ENCODE peak calls at places on chromosomes 3 and 15, in seven cellular contexts. One of them, this sample, is unnamed. For H3K4me1, the result is how much of the 10 kb centered on the place peaks cover.

GRCh38 chr3:142022381-142022780 is 127.0 kb downstream of the TFDP2 start:
- DNase-seq in cardiac muscle cell: peak
- DNase-seq in CD8-positive, alpha-beta memory T cell: no peak
- DNase-seq in uterus: no peak
- DNase-seq in iPS DF 6.9: no peak
- DNase-seq in tibial nerve: no peak
- DNase-seq in heart left ventricle: no peak
- DNase-seq in this sample: no peak

GRCh38 chr3:37536033-37536432 is 325.6 kb upstream of the CTDSPL start:
- DNase-seq in iPS DF 6.9: no peak
- DNase-seq in CD8-positive, alpha-beta memory T cell: no peak
- DNase-seq in uterus: no peak
- DNase-seq in heart left ventricle: peak
- DNase-seq in tibial nerve: no peak
- DNase-seq in cardiac muscle cell: no peak
- DNase-seq in this sample: no peak

GRCh38 chr15:28125673-28126651 is 26.8 kb upstream of the OCA2 start:
- DNase-seq in tibial nerve: peak
- DNase-seq in iPS DF 6.9: peak
- DNase-seq in CD8-positive, alpha-beta memory T cell: no peak
- DNase-seq in uterus: no peak
- DNase-seq in cardiac muscle cell: peak
- DNase-seq in heart left ventricle: no peak
- DNase-seq in this sample: no peak

GRCh38 chr15:22253676-22254408 is 173.5 kb downstream of the OR4M2 start:
- DNase-seq in uterus: no peak
- DNase-seq in heart left ventricle: no peak
- DNase-seq in tibial nerve: no peak
- DNase-seq in cardiac muscle cell: no peak
- DNase-seq in iPS DF 6.9: no peak
- DNase-seq in CD8-positive, alpha-beta memory T cell: peak
- DNase-seq in this sample: no peak

GRCh38 chr3:102161362-102162006 is 273.3 kb upstream of the ZPLD1 start:
- DNase-seq in heart left ventricle: no peak
- DNase-seq in iPS DF 6.9: no peak
- DNase-seq in tibial nerve: no peak
- DNase-seq in cardiac muscle cell: no peak
- DNase-seq in CD8-positive, alpha-beta memory T cell: no peak
- DNase-seq in uterus: no peak
- DNase-seq in this sample: no peak

GRCh38 chr15:60679256-60679655 is 200.3 kb upstream of the ICE2 start:
- DNase-seq in heart left ventricle: no peak
- DNase-seq in cardiac muscle cell: no peak
- DNase-seq in tibial nerve: no peak
- DNase-seq in iPS DF 6.9: no peak
- DNase-seq in CD8-positive, alpha-beta memory T cell: no peak
- DNase-seq in uterus: no peak
- DNase-seq in this sample: no peak

GRCh38 chr3:100641471-100642032 is 32.2 kb downstream of the ADGRG7 start:
- DNase-seq in CD8-positive, alpha-beta memory T cell: no peak
- DNase-seq in uterus: no peak
- DNase-seq in heart left ventricle: no peak
- DNase-seq in iPS DF 6.9: no peak
- DNase-seq in cardiac muscle cell: no peak
- DNase-seq in tibial nerve: no peak
- DNase-seq in this sample: no peak

GRCh38 chr15:38073278-38073930 is 139.0 kb downstream of the TMCO5A start:
- DNase-seq in CD8-positive, alpha-beta memory T cell: no peak
- DNase-seq in iPS DF 6.9: no peak
- DNase-seq in uterus: no peak
- DNase-seq in heart left ventricle: no peak
- DNase-seq in cardiac muscle cell: peak
- DNase-seq in tibial nerve: no peak
- DNase-seq in this sample: no peak

GRCh38 chr3:144791034-144791433 is 819.4 kb downstream of the DIPK2A start:
- DNase-seq in CD8-positive, alpha-beta memory T cell: no peak
- DNase-seq in heart left ventricle: no peak
- DNase-seq in uterus: no peak
- DNase-seq in cardiac muscle cell: no peak
- DNase-seq in tibial nerve: no peak
- DNase-seq in iPS DF 6.9: no peak
- DNase-seq in this sample: no peak

GRCh38 chr15:41276821-41277220 is 45.8 kb downstream of the CHP1 start:
- DNase-seq in iPS DF 6.9: no peak
- DNase-seq in cardiac muscle cell: no peak
- DNase-seq in tibial nerve: no peak
- DNase-seq in uterus: no peak
- DNase-seq in CD8-positive, alpha-beta memory T cell: no peak
- DNase-seq in heart left ventricle: no peak
- DNase-seq in this sample: no peak

GRCh38 chr3:148235566-148235965 is 462.1 kb upstream of the AGTR1 start:
- DNase-seq in cardiac muscle cell: no peak
- DNase-seq in heart left ventricle: no peak
- DNase-seq in CD8-positive, alpha-beta memory T cell: no peak
- DNase-seq in uterus: no peak
- DNase-seq in tibial nerve: no peak
- DNase-seq in iPS DF 6.9: no peak
- DNase-seq in this sample: no peak

GRCh38 chr3:195259146-195259563 is 11.8 kb downstream of the XXYLT1 start:
- DNase-seq in iPS DF 6.9: no peak
- DNase-seq in tibial nerve: no peak
- DNase-seq in uterus: no peak
- DNase-seq in heart left ventricle: no peak
- DNase-seq in cardiac muscle cell: peak
- DNase-seq in CD8-positive, alpha-beta memory T cell: no peak
- DNase-seq in this sample: no peak

GRCh38 chr3:195524171-195524896 is 18.8 kb downstream of the PPP1R2 start:
- DNase-seq in cardiac muscle cell: no peak
- DNase-seq in uterus: no peak
- DNase-seq in iPS DF 6.9: no peak
- DNase-seq in tibial nerve: no peak
- DNase-seq in CD8-positive, alpha-beta memory T cell: no peak
- DNase-seq in heart left ventricle: no peak
- DNase-seq in this sample: no peak

GRCh38 chr15:65089206-65089824 is 12.8 kb downstream of the KBTBD13 start:
- DNase-seq in heart left ventricle: no peak
- DNase-seq in iPS DF 6.9: no peak
- DNase-seq in cardiac muscle cell: peak
- DNase-seq in tibial nerve: no peak
- DNase-seq in CD8-positive, alpha-beta memory T cell: no peak
- DNase-seq in uterus: peak
- DNase-seq in this sample: peak

GRCh38 chr3:178097576-178097975 is 438.7 kb upstream of the KCNMB2 start:
- DNase-seq in tibial nerve: peak
- DNase-seq in heart left ventricle: no peak
- DNase-seq in CD8-positive, alpha-beta memory T cell: no peak
- DNase-seq in uterus: peak
- DNase-seq in iPS DF 6.9: no peak
- DNase-seq in cardiac muscle cell: peak
- DNase-seq in this sample: no peak

GRCh38 chr3:113829576-113830354 is 8.8 kb upstream of the GRAMD1C start:
- DNase-seq in CD8-positive, alpha-beta memory T cell: no peak
- DNase-seq in heart left ventricle: no peak
- DNase-seq in uterus: no peak
- DNase-seq in tibial nerve: no peak
- DNase-seq in iPS DF 6.9: no peak
- DNase-seq in cardiac muscle cell: peak
- DNase-seq in this sample: no peak

GRCh38 chr15:101813803-101814534 is 2.0 kb downstream of the OR4F15 start:
- DNase-seq in CD8-positive, alpha-beta memory T cell: no peak
- DNase-seq in tibial nerve: no peak
- DNase-seq in iPS DF 6.9: no peak
- DNase-seq in heart left ventricle: no peak
- DNase-seq in cardiac muscle cell: no peak
- DNase-seq in uterus: no peak
- DNase-seq in this sample: no peak

GRCh38 chr3:59069838-59070237 is 20.0 kb upstream of the CFAP20DC start:
- DNase-seq in iPS DF 6.9: no peak
- DNase-seq in cardiac muscle cell: no peak
- DNase-seq in uterus: no peak
- DNase-seq in tibial nerve: no peak
- DNase-seq in heart left ventricle: no peak
- DNase-seq in CD8-positive, alpha-beta memory T cell: no peak
- DNase-seq in this sample: no peak

GRCh38 chr3:52062499-52062898 is 6.1 kb upstream of the DUSP7 start:
- DNase-seq in uterus: peak
- DNase-seq in heart left ventricle: no peak
- DNase-seq in tibial nerve: no peak
- DNase-seq in CD8-positive, alpha-beta memory T cell: no peak
- DNase-seq in cardiac muscle cell: peak
- DNase-seq in iPS DF 6.9: no peak
- DNase-seq in this sample: no peak

GRCh38 chr3:52059781-52060180 is 3.4 kb upstream of the DUSP7 start:
- DNase-seq in heart left ventricle: no peak
- DNase-seq in cardiac muscle cell: no peak
- DNase-seq in iPS DF 6.9: no peak
- DNase-seq in CD8-positive, alpha-beta memory T cell: no peak
- DNase-seq in tibial nerve: no peak
- DNase-seq in uterus: no peak
- DNase-seq in this sample: no peak

GRCh38 chr3:52058111-52058510 is 1.7 kb upstream of the DUSP7 start:
- DNase-seq in CD8-positive, alpha-beta memory T cell: no peak
- DNase-seq in iPS DF 6.9: no peak
- DNase-seq in tibial nerve: no peak
- DNase-seq in cardiac muscle cell: no peak
- DNase-seq in uterus: no peak
- DNase-seq in heart left ventricle: no peak
- DNase-seq in this sample: no peak

GRCh38 chr3:52063026-52063723 is 6.8 kb upstream of the DUSP7 start:
- DNase-seq in uterus: no peak
- DNase-seq in iPS DF 6.9: no peak
- DNase-seq in cardiac muscle cell: no peak
- DNase-seq in heart left ventricle: no peak
- DNase-seq in CD8-positive, alpha-beta memory T cell: no peak
- DNase-seq in tibial nerve: no peak
- DNase-seq in this sample: no peak

GRCh38 chr3:52061116-52061910 is 4.9 kb upstream of the DUSP7 start:
- DNase-seq in tibial nerve: no peak
- DNase-seq in heart left ventricle: no peak
- DNase-seq in CD8-positive, alpha-beta memory T cell: no peak
- DNase-seq in cardiac muscle cell: no peak
- DNase-seq in iPS DF 6.9: no peak
- DNase-seq in uterus: no peak
- DNase-seq in this sample: no peak
- H3K4me3 ChIP-seq in tibial nerve: no peak
- H3K4me3 ChIP-seq in heart left ventricle: no peak
- H3K4me3 ChIP-seq in CD8-positive, alpha-beta memory T cell: no peak
- H3K4me3 ChIP-seq in cardiac muscle cell: no peak
- H3K4me3 ChIP-seq in iPS DF 6.9: no peak
- H3K4me3 ChIP-seq in uterus: no peak
- H3K4me3 ChIP-seq in this sample: no peak

GRCh38 chr3:127781411-127782001 is 40.8 kb downstream of the MGLL start:
- DNase-seq in uterus: no peak
- DNase-seq in CD8-positive, alpha-beta memory T cell: no peak
- DNase-seq in cardiac muscle cell: peak
- DNase-seq in iPS DF 6.9: no peak
- DNase-seq in tibial nerve: no peak
- DNase-seq in heart left ventricle: peak
- DNase-seq in this sample: no peak

GRCh38 chr3:127784283-127784682 is 38.0 kb downstream of the MGLL start:
- DNase-seq in iPS DF 6.9: no peak
- DNase-seq in heart left ventricle: no peak
- DNase-seq in uterus: no peak
- DNase-seq in cardiac muscle cell: no peak
- DNase-seq in tibial nerve: no peak
- DNase-seq in CD8-positive, alpha-beta memory T cell: no peak
- DNase-seq in this sample: no peak

GRCh38 chr3:127784865-127785710 is 37.2 kb downstream of the MGLL start:
- DNase-seq in uterus: no peak
- DNase-seq in iPS DF 6.9: no peak
- DNase-seq in heart left ventricle: no peak
- DNase-seq in CD8-positive, alpha-beta memory T cell: no peak
- DNase-seq in cardiac muscle cell: no peak
- DNase-seq in tibial nerve: no peak
- DNase-seq in this sample: no peak

GRCh38 chr3:127780536-127781400 is 41.5 kb downstream of the MGLL start:
- DNase-seq in CD8-positive, alpha-beta memory T cell: no peak
- DNase-seq in cardiac muscle cell: no peak
- DNase-seq in tibial nerve: no peak
- DNase-seq in uterus: no peak
- DNase-seq in heart left ventricle: no peak
- DNase-seq in iPS DF 6.9: no peak
- DNase-seq in this sample: no peak

GRCh38 chr3:127783166-127783565 is 39.1 kb downstream of the MGLL start:
- DNase-seq in CD8-positive, alpha-beta memory T cell: no peak
- DNase-seq in heart left ventricle: no peak
- DNase-seq in uterus: no peak
- DNase-seq in iPS DF 6.9: no peak
- DNase-seq in tibial nerve: no peak
- DNase-seq in cardiac muscle cell: no peak
- DNase-seq in this sample: no peak
- H3K4me1 ChIP-seq in CD8-positive, alpha-beta memory T cell: under half
- H3K4me1 ChIP-seq in heart left ventricle: half or more
- H3K4me1 ChIP-seq in uterus: under half
- H3K4me1 ChIP-seq in iPS DF 6.9: under half
- H3K4me1 ChIP-seq in tibial nerve: half or more
- H3K4me1 ChIP-seq in cardiac muscle cell: under half
- H3K4me1 ChIP-seq in this sample: under half

DNA sequence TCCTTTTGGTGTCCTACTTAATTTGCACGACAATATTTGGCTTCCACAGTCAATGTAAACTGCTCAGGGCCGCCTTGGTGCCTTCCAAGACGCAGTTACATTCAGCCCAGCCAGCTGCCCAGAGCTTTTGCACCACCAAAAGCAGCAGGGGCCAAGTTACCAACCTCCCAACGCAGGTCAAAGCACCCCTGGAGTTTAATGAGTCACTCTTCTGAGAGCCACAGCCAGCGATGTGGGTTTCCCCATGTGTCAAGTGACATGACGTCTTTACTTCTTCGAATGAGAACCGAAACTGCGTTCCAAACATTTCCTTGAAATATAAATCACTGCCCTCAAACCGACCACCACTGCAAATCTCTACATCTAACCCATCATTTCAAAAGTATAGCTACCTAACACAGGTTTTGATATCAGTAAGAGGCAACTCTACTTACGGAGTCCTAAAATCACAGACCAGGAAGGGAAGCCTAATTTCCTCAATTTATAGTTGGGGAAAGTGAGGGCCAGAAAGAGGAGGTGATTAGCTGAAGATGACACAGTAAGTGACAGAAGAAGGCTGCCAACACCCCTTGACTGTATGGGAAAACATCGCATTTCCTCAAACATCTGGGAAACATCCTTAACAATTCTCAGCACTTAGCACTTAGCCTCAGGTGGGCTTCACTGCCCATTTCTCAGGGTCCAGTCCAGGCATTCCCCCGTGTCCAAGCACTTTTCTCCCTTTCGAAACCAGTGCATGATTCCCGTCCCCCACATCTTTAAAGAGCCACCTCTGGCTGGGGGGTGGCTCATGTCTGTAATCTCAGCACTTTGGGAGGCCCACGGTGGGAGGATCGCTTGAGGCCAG is 24.5 kb downstream of the MB21D2 start:
- DNase-seq in iPS DF 6.9: no peak
- DNase-seq in uterus: no peak
- DNase-seq in cardiac muscle cell: peak
- DNase-seq in tibial nerve: peak
- DNase-seq in heart left ventricle: peak
- DNase-seq in CD8-positive, alpha-beta memory T cell: peak
- DNase-seq in this sample: no peak
- H3K27ac ChIP-seq in iPS DF 6.9: no peak
- H3K27ac ChIP-seq in uterus: no peak
- H3K27ac ChIP-seq in cardiac muscle cell: no peak
- H3K27ac ChIP-seq in tibial nerve: peak
- H3K27ac ChIP-seq in heart left ventricle: no peak
- H3K27ac ChIP-seq in CD8-positive, alpha-beta memory T cell: peak
- H3K27ac ChIP-seq in this sample: no peak

GRCh38 chr15:52805351-52806283 is 15.5 kb upstream of the ONECUT1 start:
- DNase-seq in CD8-positive, alpha-beta memory T cell: no peak
- DNase-seq in uterus: no peak
- DNase-seq in iPS DF 6.9: no peak
- DNase-seq in heart left ventricle: no peak
- DNase-seq in tibial nerve: no peak
- DNase-seq in cardiac muscle cell: no peak
- DNase-seq in this sample: no peak
- H3K4me3 ChIP-seq in CD8-positive, alpha-beta memory T cell: peak
- H3K4me3 ChIP-seq in uterus: peak
- H3K4me3 ChIP-seq in iPS DF 6.9: peak
- H3K4me3 ChIP-seq in heart left ventricle: peak
- H3K4me3 ChIP-seq in tibial nerve: peak
- H3K4me3 ChIP-seq in cardiac muscle cell: no peak
- H3K4me3 ChIP-seq in this sample: peak

This sample was measured in ovary.